ENCODE peak calls at places on chromosomes 7 and 10, in four cellular contexts. T is GDM1, K is mammary epithelial cell, M is NB4. I is an unnamed sample.

GRCh38 chr7:47697533-47697932 is 115.6 kb upstream of the TNS3 start:
- DNase-seq in T (no peak), K (no peak), M (no peak), I (no peak)

GRCh38 chr7:92758796-92759431 is 77.5 kb downstream of the CDK6 start:
- DNase-seq in T (no peak), K (no peak), M (no peak), I (no peak)

GRCh38 chr7:66804001-66804400 is 63.5 kb downstream of the RABGEF1 start:
- DNase-seq in T (no peak), K (no peak), M (no peak), I (no peak)

GRCh38 chr7:36460811-36461429 is 71.3 kb downstream of the ANLN start:
- DNase-seq in T (no peak), K (no peak), M (no peak), I (no peak)

GRCh38 chr10:43623351-43623750 is 17.1 kb downstream of the ZNF485 start:
- DNase-seq in T (no peak), K (no peak), M (peak), I (peak)

GRCh38 chr10:121828045-121828444 is 99.8 kb downstream of the ATE1 start:
- DNase-seq in T (no peak), K (no peak), M (no peak), I (no peak)

GRCh38 chr10:95247200-95247880 is 43.5 kb downstream of the PDLIM1 start:
- DNase-seq in T (no peak), K (peak), M (no peak), I (peak)

GRCh38 chr10:124142296-124142853 is 49.0 kb upstream of the CHST15 start:
- DNase-seq in T (no peak), K (no peak), M (no peak), I (no peak)

GRCh38 chr7:101308245-101309085 is 13.1 kb downstream of the IFT22 start:
- DNase-seq in T (no peak), K (peak), M (peak), I (peak)

GRCh38 chr10:14186245-14186644 is 144.5 kb downstream of the FRMD4A start:
- DNase-seq in T (no peak), K (no peak), M (peak), I (peak)

GRCh38 chr10:106360870-106361269 is 803.6 kb downstream of the SORCS1 start:
- DNase-seq in T (no peak), K (peak), M (no peak), I (peak)

GRCh38 chr10:1061930-1062769 is 6.0 kb downstream of the WDR37 start:
- DNase-seq in T (no peak), K (no peak), M (no peak), I (no peak)

GRCh38 chr7:3003936-3004335 is 39.7 kb downstream of the CARD11 start:
- DNase-seq in T (no peak), K (no peak), M (no peak), I (no peak)

GRCh38 chr7:100160067-100160466 is 1.5 kb upstream of the TRAPPC14 start:
- DNase-seq in T (no peak), K (no peak), M (no peak), I (no peak)

GRCh38 chr10:76899490-76899889 is 738.1 kb downstream of the KCNMA1 start:
- DNase-seq in T (no peak), K (no peak), M (no peak), I (peak)

GRCh38 chr7:106978425-106979386 is 65.8 kb upstream of the PRKAR2B start:
- DNase-seq in T (no peak), K (no peak), M (no peak), I (no peak)

GRCh38 chr10:18214692-18215563 is 74.7 kb downstream of the CACNB2 start:
- DNase-seq in T (no peak), K (peak), M (peak), I (peak)

GRCh38 chr7:149291036-149291835 is 29.2 kb downstream of the ZNF783 start:
- DNase-seq in T (no peak), K (no peak), M (peak), I (no peak)

GRCh38 chr7:17109017-17109416 is 189.4 kb upstream of the AHR start:
- DNase-seq in T (no peak), K (peak), M (no peak), I (no peak)

GRCh38 chr10:6176691-6177231 is 26.0 kb upstream of the PFKFB3 start:
- DNase-seq in T (no peak), K (peak), M (no peak), I (peak)

GRCh38 chr10:88652621-88653020 is 11.6 kb upstream of the LIPF start:
- DNase-seq in T (no peak), K (no peak), M (no peak), I (no peak)

GRCh38 chr7:106573125-106573663 is 87.8 kb downstream of the CCDC71L start:
- DNase-seq in T (no peak), K (no peak), M (no peak), I (no peak)

GRCh38 chr7:30751696-30752273 is at the start of gene INMT:
- DNase-seq in T (no peak), K (no peak), M (no peak), I (no peak)

I was measured in kidney tubule cell.